ENCODE peak calls at places on chromosomes 7 and 10, in seven cellular contexts. O is prostate gland, Q is HCT116, Y is HepG2, S is gastrocnemius medialis, C is ovary, W is spleen. I is an unnamed sample.

GRCh38 chr10:129956902-129957673 is 7.0 kb downstream of the EBF3 start:
- DNase-seq in O (no peak), W (peak; percentile 15), S (no peak), C (no peak), Q (no peak), Y (no peak), I (no peak)

GRCh38 chr7:44081266-44081748 is 1.0 kb downstream of the POLM start:
- DNase-seq in Q (no peak), O (no peak), S (no peak), Y (no peak), W (peak; percentile 77), C (no peak), I (peak; percentile 33)

GRCh38 chr7:47571355-47572100 is 10.4 kb downstream of the TNS3 start:
- DNase-seq in W (peak; percentile 92), S (no peak), O (no peak), Y (peak; percentile 90), Q (no peak), C (peak; percentile 83), I (peak; percentile 47)

GRCh38 chr7:106465704-106466468 is 181.1 kb upstream of the NAMPT start:
- DNase-seq in O (no peak), C (no peak), Q (no peak), W (no peak), S (no peak), Y (no peak), I (no peak)

GRCh38 chr7:12162420-12163113 is 48.5 kb upstream of the TMEM106B start:
- DNase-seq in O (no peak), Y (no peak), S (no peak), Q (no peak), C (no peak), W (no peak), I (no peak)

GRCh38 chr7:32891046-32891799 is at the start of gene KBTBD2:
- DNase-seq in W (peak; percentile 98), O (peak; percentile 76), Q (peak; percentile 68), Y (peak; percentile 80), C (peak; percentile 87), S (peak; percentile 78), I (peak; percentile 97)

GRCh38 chr10:115939101-115939815 is 333.7 kb downstream of the GFRA1 start:
- DNase-seq in W (no peak), Y (no peak), Q (no peak), O (no peak), C (no peak), S (no peak), I (no peak)

GRCh38 chr10:8189458-8189857 is 135.0 kb downstream of the GATA3 start:
- DNase-seq in Y (no peak), S (no peak), C (no peak), O (no peak), Q (no peak), W (no peak), I (no peak)

GRCh38 chr7:148503900-148504487 is 86.6 kb upstream of the C7orf33 start:
- DNase-seq in Q (peak; percentile 24), Y (no peak), W (no peak), S (no peak), C (no peak), O (no peak), I (peak; percentile 53)

GRCh38 chr10:19638173-19638872 is 177.9 kb upstream of the PLXDC2 start:
- DNase-seq in W (no peak), Y (peak; percentile 66), S (no peak), Q (no peak), C (no peak), O (no peak), I (peak; percentile 29)

GRCh38 chr10:119807960-119808697 is 64.5 kb downstream of the MCMBP start:
- DNase-seq in C (no peak), Q (no peak), O (no peak), W (no peak), S (no peak), Y (no peak), I (peak; percentile 31)

GRCh38 chr10:12535656-12536055 is 186.3 kb downstream of the CAMK1D start:
- DNase-seq in S (no peak), C (no peak), Y (no peak), W (no peak), O (no peak), Q (no peak), I (peak; percentile 27)

GRCh38 chr10:110788620-110789385 is 82.9 kb upstream of the PDCD4 start:
- DNase-seq in O (no peak), W (no peak), C (no peak), Q (no peak), S (no peak), Y (no peak), I (no peak)

GRCh38 chr7:55649238-55649637 is 76.9 kb upstream of the VOPP1 start:
- DNase-seq in W (no peak), C (no peak), O (no peak), Q (no peak), S (no peak), Y (no peak), I (no peak)

GRCh38 chr7:134946260-134946659 is 40.0 kb upstream of the AGBL3 start:
- DNase-seq in C (no peak), Y (no peak), W (no peak), O (no peak), S (no peak), Q (no peak), I (no peak)

GRCh38 chr10:94224656-94225055 is 138.1 kb downstream of the NOC3L start:
- DNase-seq in Y (no peak), Q (no peak), S (no peak), O (no peak), W (no peak), C (no peak), I (no peak)

GRCh38 chr7:20329389-20330175 is 1.1 kb upstream of the ITGB8 start:
- DNase-seq in Y (peak; percentile 60), Q (peak; percentile 83), O (peak; percentile 72), C (peak; percentile 66), S (no peak), W (peak; percentile 74), I (peak; percentile 69)

GRCh38 chr7:20330176-20330796 is 414 bp upstream of the ITGB8 start:
- DNase-seq in O (peak; percentile 86), Q (no peak), Y (peak; percentile 36), W (peak; percentile 88), S (peak; percentile 18), C (peak; percentile 87), I (peak; percentile 75)

GRCh38 chr7:20331912-20332317 is 1.2 kb downstream of the ITGB8 start:
- DNase-seq in Q (no peak), Y (no peak), W (no peak), C (no peak), S (no peak), O (no peak), I (no peak)

GRCh38 chr7:20331231-20331880 is 656 bp downstream of the ITGB8 start:
- DNase-seq in Q (no peak), Y (no peak), W (peak; percentile 87), S (no peak), O (peak; percentile 39), C (peak; percentile 62), I (peak; percentile 51)

DNA sequence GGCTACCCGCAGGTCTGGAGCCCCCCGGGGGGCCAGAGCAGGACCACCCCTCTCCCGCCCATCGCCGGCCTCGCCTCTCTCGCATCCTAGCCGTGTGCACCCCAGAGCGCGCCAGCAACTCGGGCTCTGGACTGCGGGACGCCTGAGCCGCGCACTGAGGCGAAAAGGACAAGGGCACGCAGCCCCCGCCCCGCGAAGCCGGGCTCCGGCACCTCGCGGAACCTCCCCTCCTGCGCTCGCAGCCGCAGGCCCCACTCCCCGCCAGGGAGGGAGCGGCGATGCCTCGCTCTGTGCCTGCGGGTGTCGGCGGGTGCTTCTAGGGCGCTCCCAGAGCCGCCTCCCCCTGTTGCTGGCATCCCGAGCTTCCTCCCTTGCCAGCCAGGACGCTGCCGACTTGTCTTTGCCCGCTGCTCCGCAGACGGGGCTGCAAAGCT is at the start of gene ITGB8:
- DNase-seq in C (peak; percentile 65), Y (no peak), W (peak; percentile 82), S (no peak), O (peak; percentile 63), Q (no peak), I (no peak)
- TF ChIP-seq POLR2A in C (no peak), Y (no peak), W (no peak), S (no peak), O (peak; percentile 29), Q (no peak), I (no peak)

DNA sequence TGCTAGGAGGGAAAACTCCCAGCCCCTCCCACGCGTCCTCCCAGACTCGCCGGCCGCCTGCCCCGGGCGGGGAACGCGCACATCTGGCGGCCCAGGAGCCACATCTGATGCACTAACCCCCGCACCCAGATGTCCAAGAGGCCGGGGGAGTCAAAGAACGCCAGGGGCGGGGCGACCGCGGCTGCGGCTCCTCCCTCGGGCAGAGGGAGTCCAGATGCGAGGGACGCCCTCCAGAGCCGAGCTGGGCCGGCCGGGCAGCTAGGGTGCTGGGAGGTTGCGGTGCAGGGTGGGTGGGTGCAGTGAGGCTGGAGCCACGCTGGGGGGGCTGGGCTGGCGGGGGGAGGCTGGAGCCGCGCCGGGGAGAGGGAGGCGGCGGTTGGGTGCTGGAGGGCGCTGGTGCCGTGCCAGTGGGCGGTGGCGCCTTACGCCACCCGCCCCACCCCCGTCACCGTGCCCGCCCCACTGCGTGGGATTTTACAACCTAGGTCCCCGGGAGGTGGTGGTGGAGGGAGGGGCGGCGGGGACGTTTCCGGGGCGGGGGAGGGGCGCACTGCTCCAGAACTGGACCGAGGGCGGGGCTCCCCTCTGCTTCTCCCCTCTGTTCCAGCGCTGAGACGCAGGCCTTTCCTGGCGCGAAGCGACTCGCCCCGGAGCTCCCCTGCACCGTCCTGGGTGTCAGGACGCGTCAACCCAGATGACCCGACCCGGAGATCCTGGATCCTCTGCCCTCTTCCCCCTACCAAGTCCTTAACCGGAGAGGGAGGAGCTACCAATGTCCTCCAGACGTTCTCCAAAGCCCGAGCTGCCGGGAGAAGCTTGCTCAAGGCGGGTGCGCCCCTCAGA is 109.1 kb downstream of the REEP3 start:
- DNase-seq in W (peak; percentile 94), O (peak; percentile 91), S (peak; percentile 75), C (peak; percentile 92), Q (peak; percentile 63), Y (peak; percentile 69), I (peak; percentile 98)
- TF ChIP-seq POLR2A in W (peak; percentile 52), O (peak; percentile 63), S (peak; percentile 39), C (peak; percentile 58), Q (peak; percentile 28), Y (no peak), I (peak; percentile 61)

GRCh38 chr7:91396-92158 is 100.8 kb upstream of the FAM20C start:
- DNase-seq in S (no peak), W (no peak), Y (no peak), C (no peak), O (no peak), Q (no peak), I (no peak)
- TF ChIP-seq POLR2A in S (no peak), W (no peak), Y (no peak), C (no peak), O (no peak), Q (no peak), I (no peak)

DNA sequence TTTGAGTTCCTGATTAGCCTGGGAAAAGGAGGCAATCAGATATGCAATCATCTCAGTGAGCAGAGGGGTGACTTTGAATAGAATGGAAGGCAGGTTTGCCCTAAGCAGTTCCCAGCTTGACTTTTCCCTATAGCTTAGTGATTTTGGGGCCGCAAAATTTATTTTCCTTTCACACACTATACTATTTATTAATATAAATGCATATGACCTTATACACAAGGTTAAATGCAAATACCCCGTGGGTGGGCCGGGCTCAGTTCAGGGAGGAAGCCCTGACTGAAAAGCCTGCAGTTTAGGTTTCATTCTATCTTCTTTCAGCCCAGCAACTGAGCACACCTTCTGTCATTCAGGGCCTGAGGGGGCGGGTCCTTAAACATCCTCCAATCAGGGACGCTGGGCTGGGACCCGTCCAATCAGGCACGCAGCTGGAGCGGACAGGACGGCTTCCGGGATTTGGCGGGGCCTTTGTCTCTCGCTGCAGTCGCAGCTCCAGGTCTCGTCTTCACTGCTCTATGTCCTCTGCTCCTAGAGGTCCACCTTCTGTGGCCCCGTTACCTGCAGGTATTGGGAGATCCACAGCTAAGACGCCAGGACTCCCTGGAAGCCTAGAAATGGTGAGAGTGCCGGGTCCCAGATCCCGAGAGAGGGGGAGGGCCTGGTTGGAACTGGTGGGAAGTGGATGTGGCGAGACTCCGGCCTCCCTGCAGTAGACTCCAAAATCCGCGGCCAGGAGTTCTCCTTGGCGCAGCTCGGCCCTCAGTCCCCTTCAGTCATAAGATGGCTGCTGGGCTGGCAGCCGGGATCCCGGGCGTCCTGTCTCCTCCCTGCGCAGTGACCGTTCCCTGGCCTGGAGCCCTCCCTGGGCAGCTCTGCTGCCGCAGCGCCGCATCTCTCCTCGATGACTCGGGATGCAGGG is at the start of gene ZNF273:
- DNase-seq in C (peak; percentile 92), O (peak; percentile 95), Q (peak; percentile 80), Y (peak; percentile 91), S (peak; percentile 90), W (peak; percentile 96), I (peak; percentile 97)
- TF ChIP-seq POLR2A in C (no peak), O (peak; percentile 42), Q (peak; percentile 75), Y (peak; percentile 76), S (peak; percentile 53), W (no peak), I (peak; percentile 96)